ENCODE peak calls at places on chromosomes 13 and 19, in seven cellular contexts. V, B, T, Q, P, F and X are unnamed samples.

GRCh38 chr19:2289714-2290435 is 7.9 kb upstream of the PEAK3 start:
- DNase-seq in F (peak; percentile 42), Q (peak; percentile 39), P (peak; percentile 55), V (peak; percentile 97), B (no peak), T (peak; percentile 68), X (no peak)

GRCh38 chr19:44614313-44614712 is 950 bp downstream of the IGSF23 start:
- DNase-seq in Q (no peak), V (no peak), T (no peak), B (no peak), P (no peak), F (no peak), X (no peak)

GRCh38 chr19:57515218-57515617 is 11.9 kb upstream of the ZNF549 start:
- DNase-seq in B (no peak), F (no peak), T (no peak), P (no peak), Q (no peak), V (no peak), X (no peak)

GRCh38 chr13:34421849-34422475 is 520.1 kb upstream of the NBEA start:
- DNase-seq in Q (no peak), P (no peak), B (no peak), T (no peak), F (no peak), V (no peak), X (no peak)

GRCh38 chr19:31255863-31256600 is 93.2 kb downstream of the TSHZ3 start:
- DNase-seq in Q (no peak), V (no peak), F (no peak), B (no peak), T (no peak), P (no peak), X (no peak)

GRCh38 chr19:28519950-28520861 is 692.7 kb downstream of the UQCRFS1 start:
- DNase-seq in Q (no peak), V (no peak), F (no peak), B (peak; percentile 38), P (no peak), T (no peak), X (no peak)

GRCh38 chr19:54203151-54203611 is 2.5 kb downstream of the RPS9 start:
- DNase-seq in Q (no peak), T (no peak), B (no peak), V (no peak), P (no peak), F (no peak), X (no peak)

GRCh38 chr13:90049989-90050671 is 1297.4 kb upstream of the MIR17HG start:
- DNase-seq in P (no peak), B (no peak), F (no peak), V (no peak), T (no peak), Q (no peak), X (no peak)

GRCh38 chr19:15337202-15337601 is 4.9 kb upstream of the BRD4 start:
- DNase-seq in T (no peak), P (no peak), F (no peak), V (no peak), B (no peak), Q (no peak), X (no peak)

GRCh38 chr19:17107546-17108452 is 32.2 kb downstream of the MYO9B start:
- DNase-seq in T (no peak), B (peak; percentile 99), P (no peak), F (peak; percentile 65), V (peak; percentile 92), Q (no peak), X (no peak)

GRCh38 chr19:58575183-58576041 is 2.3 kb upstream of the MZF1 start:
- DNase-seq in B (peak; percentile 90), P (peak; percentile 74), F (peak; percentile 92), V (no peak), T (peak; percentile 80), Q (peak; percentile 82), X (no peak)

GRCh38 chr19:28288850-28289249 is 924.1 kb downstream of the UQCRFS1 start:
- DNase-seq in B (no peak), V (no peak), P (no peak), F (no peak), T (no peak), Q (no peak), X (no peak)

GRCh38 chr19:37813340-37813739 is 34.0 kb upstream of the ZNF573 start:
- DNase-seq in B (no peak), P (no peak), V (no peak), F (no peak), Q (no peak), T (no peak), X (no peak)

GRCh38 chr19:39407644-39408391 is 1.2 kb downstream of the ZFP36 start:
- DNase-seq in F (peak; percentile 56), T (peak; percentile 86), V (peak; percentile 43), P (peak; percentile 76), Q (peak; percentile 59), B (no peak), X (peak; percentile 70)

GRCh38 chr19:4206818-4207484 is 22.4 kb upstream of the EBI3 start:
- DNase-seq in F (no peak), P (no peak), V (peak; percentile 62), B (peak; percentile 58), T (no peak), Q (no peak), X (peak; percentile 58)

GRCh38 chr19:31348416-31349159 is 648 bp downstream of the TSHZ3 start:
- DNase-seq in B (peak; percentile 38), F (peak; percentile 41), T (peak; percentile 36), Q (no peak), V (no peak), P (no peak), X (no peak)

GRCh38 chr19:30577551-30578090 is 205.4 kb downstream of the ZNF536 start:
- DNase-seq in B (no peak), T (no peak), V (no peak), F (no peak), P (no peak), Q (no peak), X (no peak)

GRCh38 chr19:53903055-53903680 is 5.9 kb upstream of the CACNG7 start:
- DNase-seq in T (peak; percentile 48), P (no peak), B (peak; percentile 65), Q (peak; percentile 29), F (no peak), V (peak; percentile 25), X (peak; percentile 55)